ENCODE peak calls at places on chromosomes 7 and 10, in seven cellular contexts. C is tibial nerve, D is upper lobe of left lung, I is breast epithelium, Y is esophagus muscularis mucosa, B is transverse colon, R is uterus. Z is an unnamed sample. For H3K4me1, the result is how much of the 10 kb centered on the place peaks cover.

GRCh38 chr7:7228967-7229366 is 46.6 kb downstream of the C1GALT1 start:
- DNase-seq in B (no peak), R (no peak), C (no peak), I (no peak), Y (no peak), D (no peak), Z (no peak)

GRCh38 chr7:41189866-41190265 is 513.0 kb downstream of the INHBA start:
- DNase-seq in B (no peak), R (no peak), Y (no peak), I (no peak), D (no peak), C (no peak), Z (no peak)

GRCh38 chr7:44197487-44197886 is 3.3 kb upstream of the YKT6 start:
- DNase-seq in C (no peak), Y (no peak), B (no peak), R (no peak), I (no peak), D (no peak), Z (no peak)

GRCh38 chr7:15582773-15583172 is 21.0 kb upstream of the AGMO start:
- DNase-seq in D (no peak), C (no peak), Y (no peak), I (no peak), B (no peak), R (no peak), Z (no peak)

GRCh38 chr7:122750389-122750788 is 47.7 kb upstream of the RNF148 start:
- DNase-seq in I (no peak), C (no peak), B (no peak), D (no peak), Y (no peak), R (no peak), Z (no peak)

GRCh38 chr10:50918529-50918928 is 33.1 kb upstream of the A1CF start:
- DNase-seq in C (no peak), D (no peak), Y (no peak), I (no peak), B (no peak), R (no peak), Z (no peak)

GRCh38 chr7:69588773-69589172 is 9.5 kb upstream of the AUTS2 start:
- DNase-seq in Y (no peak), C (no peak), B (no peak), D (no peak), I (no peak), R (no peak), Z (no peak)

GRCh38 chr10:84510121-84510520 is 181.7 kb downstream of the CCSER2 start:
- DNase-seq in Y (no peak), I (no peak), D (no peak), C (no peak), B (no peak), R (no peak), Z (no peak)

GRCh38 chr7:53485354-53485753 is 449.9 kb downstream of the POM121L12 start:
- DNase-seq in R (no peak), C (no peak), I (no peak), Y (no peak), D (no peak), B (no peak), Z (no peak)

GRCh38 chr7:150737265-150738055 is at the start of gene GIMAP5:
- DNase-seq in Y (no peak), B (no peak), C (no peak), R (no peak), D (no peak), I (no peak), Z (no peak)

GRCh38 chr7:24877790-24878311 is 102.1 kb downstream of the OSBPL3 start:
- DNase-seq in I (no peak), C (peak), Y (no peak), B (peak), D (no peak), R (no peak), Z (no peak)

GRCh38 chr7:83166781-83167180 is 4.1 kb upstream of the PCLO start:
- DNase-seq in B (no peak), R (no peak), Y (no peak), D (no peak), C (no peak), I (no peak), Z (no peak)

GRCh38 chr10:71262027-71262426 is 49.7 kb downstream of the UNC5B start:
- DNase-seq in B (peak), Y (no peak), R (no peak), D (no peak), I (no peak), C (no peak), Z (no peak)

GRCh38 chr10:43228783-43229207 is 38.1 kb downstream of the RASGEF1A start:
- DNase-seq in B (peak), C (no peak), Y (no peak), D (peak), I (peak), R (no peak), Z (no peak)

GRCh38 chr10:66322777-66323176 is 603.1 kb upstream of the LRRTM3 start:
- DNase-seq in R (no peak), Y (no peak), I (no peak), C (no peak), B (no peak), D (no peak), Z (no peak)

GRCh38 chr7:57404343-57404966 is 45.5 kb upstream of the ZNF716 start:
- DNase-seq in Y (no peak), C (no peak), B (no peak), D (no peak), R (peak), I (no peak), Z (peak)

GRCh38 chr10:72545511-72545910 is 80.4 kb downstream of the MICU1 start:
- DNase-seq in D (no peak), I (no peak), C (no peak), Y (no peak), B (no peak), R (no peak), Z (no peak)

GRCh38 chr10:113113241-113113640 is 163.2 kb downstream of the TCF7L2 start:
- DNase-seq in I (no peak), R (no peak), C (no peak), B (no peak), D (no peak), Y (no peak), Z (no peak)

GRCh38 chr7:41046221-41046761 is 656.6 kb downstream of the INHBA start:
- DNase-seq in B (no peak), I (no peak), R (peak), C (peak), D (no peak), Y (peak), Z (no peak)

GRCh38 chr7:7188091-7188490 is 5.7 kb downstream of the C1GALT1 start:
- DNase-seq in Y (no peak), I (no peak), D (no peak), B (no peak), R (no peak), C (no peak), Z (no peak)

GRCh38 chr10:4639960-4640359 is 186.0 kb upstream of the AKR1E2 start:
- DNase-seq in I (no peak), R (no peak), B (no peak), D (no peak), C (peak), Y (no peak), Z (no peak)

GRCh38 chr10:79192677-79193003 is 123.9 kb downstream of the ZMIZ1 start:
- DNase-seq in I (no peak), C (no peak), R (no peak), B (no peak), Y (no peak), D (no peak), Z (no peak)

GRCh38 chr7:113015038-113015645 is 71.5 kb downstream of the GPR85 start:
- DNase-seq in R (no peak), C (no peak), B (no peak), D (no peak), I (no peak), Y (no peak), Z (no peak)

DNA sequence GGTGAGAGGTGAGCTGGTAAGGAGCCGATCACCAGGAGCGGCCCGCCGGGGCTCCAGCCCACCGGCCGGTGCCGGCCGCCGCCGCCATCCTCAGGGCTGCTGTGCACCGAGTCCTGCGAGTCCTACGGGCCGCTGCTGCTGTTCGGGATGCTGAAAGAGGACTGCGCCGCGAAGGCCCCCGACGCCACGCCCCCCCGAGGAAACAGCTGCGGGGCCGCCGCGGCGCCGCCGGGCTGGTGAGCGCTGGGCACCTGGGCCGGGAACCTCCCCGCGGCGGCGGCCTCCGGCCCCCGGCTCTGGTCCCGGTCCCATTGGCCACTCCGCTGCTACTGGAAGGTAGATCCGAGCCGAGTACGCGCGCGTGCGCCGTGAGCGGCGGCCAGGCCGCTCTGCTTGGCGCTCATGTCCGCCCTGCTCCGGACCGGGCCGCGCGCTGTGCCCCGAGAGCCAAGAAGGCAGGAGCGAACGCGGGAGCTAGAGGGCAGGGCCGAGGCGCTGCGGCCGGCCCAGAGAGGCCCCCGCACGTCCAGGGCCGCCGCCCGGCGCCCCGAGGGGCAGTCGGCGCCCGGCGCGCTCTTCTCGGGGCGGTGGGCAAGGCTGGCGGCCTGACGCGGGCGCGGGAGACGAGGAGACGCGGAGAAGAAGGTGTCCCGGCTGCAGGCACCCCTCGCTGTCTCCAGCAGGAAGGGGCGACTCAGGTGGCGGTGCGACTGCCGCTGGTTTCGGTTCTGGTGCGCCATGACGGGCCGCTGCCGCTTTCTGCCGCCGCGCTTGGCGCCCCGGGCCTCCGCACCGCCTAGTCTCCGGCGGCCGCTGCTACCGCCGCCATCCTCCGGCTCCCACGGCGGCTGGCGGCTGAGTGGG is 121.3 kb upstream of the WIPF3 start:
- DNase-seq in Y (peak), D (peak), C (peak), R (peak), B (peak), I (peak), Z (peak)
- TF ChIP-seq POLR2A in Y (no peak), D (no peak), C (no peak), R (no peak), B (peak), I (no peak), Z (peak)

GRCh38 chr7:5429857-5430611 is 6.4 kb upstream of the TNRC18 start:
- DNase-seq in Y (no peak), B (peak), R (peak), D (peak), I (no peak), C (no peak), Z (peak)

GRCh38 chr7:5426226-5426475 is 2.5 kb upstream of the TNRC18 start:
- DNase-seq in B (no peak), R (no peak), I (no peak), C (no peak), Y (no peak), D (no peak), Z (no peak)

GRCh38 chr7:5429253-5429856 is 5.7 kb upstream of the TNRC18 start:
- DNase-seq in C (no peak), B (peak), I (peak), Y (no peak), D (peak), R (peak), Z (peak)

GRCh38 chr7:5430612-5430947 is 6.9 kb upstream of the TNRC18 start:
- DNase-seq in I (no peak), B (no peak), Y (no peak), R (no peak), D (no peak), C (no peak), Z (no peak)

DNA sequence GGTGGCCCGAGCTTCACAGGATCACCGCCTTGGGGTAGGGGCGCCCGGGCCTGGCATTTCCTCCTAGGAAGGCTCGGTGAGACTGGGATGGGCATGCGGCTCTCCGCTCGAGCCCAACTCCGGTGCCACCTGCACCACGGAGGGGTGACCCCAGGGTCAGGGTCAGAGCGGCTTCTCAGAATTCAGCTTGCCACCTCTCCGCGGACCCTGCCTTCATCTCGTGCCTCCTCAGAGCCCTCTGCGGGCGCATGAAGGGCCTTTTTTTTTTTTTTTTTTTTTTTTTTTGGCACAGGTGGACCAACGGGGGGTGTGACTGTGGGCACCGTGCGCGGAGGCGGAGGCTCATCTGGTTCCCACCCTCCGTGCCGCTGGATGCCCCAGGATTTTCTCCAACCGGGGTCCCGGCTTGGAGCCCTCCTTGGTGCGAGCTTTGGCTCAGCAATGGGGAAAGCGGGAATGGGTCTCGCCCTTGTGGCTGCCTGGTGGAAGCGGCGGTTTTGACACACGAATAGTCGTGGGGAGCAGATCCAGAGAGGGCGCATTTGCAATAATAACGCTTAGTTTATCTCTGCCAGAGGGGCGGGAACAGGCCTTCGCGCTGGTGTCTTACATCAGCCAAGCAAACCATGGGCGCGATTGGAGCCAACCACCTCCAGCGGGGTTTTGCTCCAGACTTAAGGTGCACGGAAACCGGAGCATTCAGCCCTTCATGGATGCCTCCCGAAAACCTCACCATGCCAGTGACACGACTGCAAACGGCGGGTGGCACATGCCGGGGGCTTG is 5.0 kb upstream of the TNRC18 start:
- DNase-seq in I (no peak), D (peak), C (peak), Y (peak), R (peak), B (peak), Z (peak)
- H3K4me3 ChIP-seq in I (peak), D (peak), C (peak), Y (peak), R (peak), B (peak), Z (peak)

GRCh38 chr10:48457949-48458661 is 146.8 kb downstream of the ARHGAP22 start:
- DNase-seq in I (peak), D (no peak), Y (no peak), R (no peak), B (no peak), C (no peak), Z (no peak)

GRCh38 chr10:48459270-48460147 is 145.4 kb downstream of the ARHGAP22 start:
- DNase-seq in C (no peak), D (no peak), I (peak), Y (no peak), R (no peak), B (no peak), Z (no peak)

GRCh38 chr10:48456808-48457761 is 147.8 kb downstream of the ARHGAP22 start:
- DNase-seq in R (no peak), I (peak), B (no peak), D (no peak), C (no peak), Y (no peak), Z (no peak)

GRCh38 chr10:48460148-48460545 is 144.7 kb downstream of the ARHGAP22 start:
- DNase-seq in B (no peak), C (no peak), R (no peak), I (no peak), D (no peak), Y (no peak), Z (no peak)

DNA sequence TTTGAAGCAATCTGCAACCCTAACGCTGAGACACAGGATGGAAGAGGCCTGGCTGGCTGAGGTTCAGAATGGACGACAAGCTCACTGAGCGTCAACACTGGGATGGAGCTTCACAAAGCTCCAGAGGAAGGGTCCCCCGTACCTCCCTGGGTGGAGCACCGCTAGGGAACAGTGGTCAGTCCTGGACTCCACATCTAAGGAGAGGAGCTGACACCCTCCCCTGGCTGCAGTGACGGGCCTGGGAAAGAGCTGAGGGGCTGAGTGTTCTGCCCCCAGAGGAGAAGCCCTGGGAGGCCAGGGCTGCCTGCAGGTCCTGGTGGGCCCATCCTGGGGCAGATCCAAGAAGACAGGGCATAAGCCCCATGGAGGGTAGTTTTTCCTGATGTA is 146.2 kb downstream of the ARHGAP22 start:
- DNase-seq in D (no peak), I (peak), Y (no peak), C (no peak), B (no peak), R (no peak), Z (no peak)
- H3K4me1 ChIP-seq in D (under half), I (under half), Y (under half), C (under half), B (under half), R (under half), Z (under half)

DNA sequence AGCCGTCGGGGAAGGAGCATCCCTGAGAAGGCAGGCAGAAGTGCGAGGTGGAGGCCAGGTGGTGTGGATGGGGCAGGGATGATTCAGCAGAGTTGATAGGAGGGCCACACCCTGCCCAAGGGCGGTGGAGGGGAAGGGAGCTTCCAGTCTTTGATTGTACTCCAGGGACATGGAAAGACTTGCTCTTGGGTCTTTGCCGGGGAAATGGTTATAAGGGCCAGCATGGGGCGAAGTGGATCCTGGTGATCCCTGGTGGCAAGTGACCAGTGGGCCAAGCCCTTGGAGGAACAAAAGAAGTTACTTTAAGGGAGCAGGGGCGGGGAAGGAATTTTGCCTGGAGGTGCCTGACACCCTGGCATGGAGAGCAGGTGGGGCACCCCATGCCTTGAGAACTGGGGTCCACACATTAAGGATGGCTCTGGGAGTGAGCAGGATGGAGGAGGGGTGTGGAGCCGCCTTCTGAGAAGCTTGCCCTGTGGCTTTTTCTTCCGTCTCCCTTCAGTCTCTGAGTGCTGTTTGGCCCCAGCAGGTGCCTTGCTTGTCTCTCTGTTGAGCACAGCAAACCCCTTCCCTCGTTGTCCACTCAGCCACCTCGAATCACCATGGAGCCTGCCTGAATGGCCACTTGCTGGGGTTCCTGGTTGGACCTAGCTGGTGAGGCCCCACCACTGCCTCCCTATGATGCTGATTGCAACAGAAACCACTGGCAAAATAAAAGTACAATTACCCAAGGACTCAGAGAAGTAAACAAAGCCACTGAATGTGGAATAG is 83.9 kb downstream of the RAMP3 start:
- DNase-seq in D (no peak), R (no peak), C (no peak), I (no peak), B (no peak), Y (peak), Z (no peak)
- TF ChIP-seq POLR2A in D (no peak), R (no peak), C (no peak), I (no peak), B (no peak), Y (no peak), Z (no peak)

DNA sequence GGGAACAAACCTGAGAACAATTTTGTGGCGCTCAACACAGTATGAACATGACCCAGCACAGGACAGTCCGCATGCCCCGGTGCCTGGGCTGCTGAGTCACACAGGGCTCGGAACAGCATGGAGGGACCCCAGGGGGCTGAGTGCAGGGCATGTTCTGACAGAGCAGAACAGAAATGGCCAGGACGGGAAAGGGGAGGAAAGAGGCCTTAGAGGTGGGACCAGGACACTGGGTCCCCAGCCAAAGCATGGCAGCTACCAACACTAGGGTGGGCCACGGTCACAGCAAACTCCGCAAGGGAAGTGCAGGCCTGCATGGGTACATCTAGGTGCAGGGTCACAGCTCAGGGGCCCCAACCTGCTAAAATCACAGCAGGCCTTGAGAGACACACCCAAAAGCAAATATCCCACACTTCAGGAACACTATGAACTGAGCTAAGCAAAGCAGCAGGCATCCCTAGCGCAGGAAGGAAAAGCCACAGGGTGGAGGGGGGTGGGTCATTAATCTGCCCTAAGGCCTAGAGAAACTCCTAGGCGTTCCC is 5.6 kb downstream of the IMPDH1 start:
- DNase-seq in D (no peak), I (no peak), Y (no peak), R (no peak), C (no peak), B (peak), Z (peak)
- H3K4me3 ChIP-seq in D (no peak), I (peak), Y (no peak), R (no peak), C (no peak), B (no peak), Z (no peak)